ENCODE peak calls at places on chromosomes 1 and 21, in nine cellular contexts. N is thoracic aorta; I is CD4-positive, alpha-beta T cell; H is RWPE1; K is mucosa of descending colon; U is ascending aorta; X is activated B cell treated with CpG ODN at 0.5 μM for 24 hours; O is AG09309; B is lung. P is an unnamed sample.

GRCh38 chr1:8554956-8555534 is 237.1 kb downstream of the SLC45A1 start:
- DNase-seq in K (no peak), B (no peak), O (no peak), N (no peak), X (no peak), H (peak; percentile 20), I (no peak), U (no peak), P (no peak)

GRCh38 chr1:29355375-29355774 is 119.1 kb downstream of the PTPRU start:
- DNase-seq in O (no peak), U (no peak), B (no peak), X (no peak), I (no peak), H (no peak), K (no peak), N (no peak), P (no peak)

GRCh38 chr21:26708223-26708800 is 135.2 kb upstream of the CYYR1 start:
- DNase-seq in X (no peak), U (no peak), K (no peak), O (no peak), H (no peak), I (no peak), N (no peak), B (no peak), P (no peak)

GRCh38 chr1:47477595-47478080 is 39.8 kb downstream of the FOXD2 start:
- DNase-seq in U (no peak), K (peak; percentile 90), O (no peak), I (no peak), N (no peak), B (peak; percentile 71), X (no peak), H (peak; percentile 40), P (no peak)

GRCh38 chr1:62687903-62688686 is at the start of gene DOCK7:
- DNase-seq in X (peak; percentile 55), N (peak; percentile 12), K (peak; percentile 84), B (peak; percentile 77), I (peak; percentile 37), U (no peak), O (no peak), H (peak; percentile 66), P (peak; percentile 83)

GRCh38 chr1:10471411-10472219 is 714 bp downstream of the DFFA start:
- DNase-seq in K (no peak), N (no peak), O (no peak), I (no peak), H (no peak), X (peak; percentile 20), U (no peak), B (no peak), P (no peak)

GRCh38 chr1:206892351-206892984 is 4.8 kb upstream of the IL24 start:
- DNase-seq in O (no peak), U (no peak), B (no peak), X (no peak), H (peak; percentile 71), K (no peak), N (no peak), I (no peak), P (no peak)

GRCh38 chr1:149883598-149884247 is 15.6 kb upstream of the BOLA1 start:
- DNase-seq in B (no peak), N (no peak), K (no peak), O (no peak), H (no peak), I (no peak), X (no peak), U (no peak), P (no peak)

GRCh38 chr1:25549273-25550154 is 6.1 kb downstream of the LDLRAP1 start:
- DNase-seq in I (peak; percentile 68), O (no peak), N (no peak), K (peak; percentile 89), X (peak; percentile 68), H (peak; percentile 86), U (peak; percentile 31), B (peak; percentile 51), P (no peak)

GRCh38 chr1:192724670-192725069 is 84.2 kb upstream of the RGS2 start:
- DNase-seq in H (peak; percentile 22), N (no peak), I (no peak), K (no peak), B (no peak), U (no peak), X (no peak), O (no peak), P (no peak)

GRCh38 chr21:44869860-44870747 is 3.4 kb downstream of the PTTG1IP start:
- DNase-seq in U (peak; percentile 49), K (no peak), I (no peak), H (peak; percentile 80), N (peak; percentile 81), O (peak; percentile 79), B (peak; percentile 66), X (no peak), P (no peak)

GRCh38 chr1:192453360-192454045 is 122.1 kb upstream of the RGS1 start:
- DNase-seq in H (no peak), O (no peak), N (no peak), U (no peak), B (no peak), X (no peak), K (no peak), I (no peak), P (no peak)

GRCh38 chr1:213279410-213279809 is 228.4 kb downstream of the RPS6KC1 start:
- DNase-seq in B (no peak), X (no peak), N (no peak), I (no peak), U (no peak), H (no peak), O (no peak), K (no peak), P (no peak)

GRCh38 chr1:177948336-177948972 is 21.4 kb downstream of the SEC16B start:
- DNase-seq in U (no peak), X (no peak), H (peak; percentile 69), O (peak; percentile 27), N (no peak), B (peak; percentile 54), K (peak; percentile 67), I (no peak), P (peak; percentile 64)

GRCh38 chr1:112957133-112957812 is 1.3 kb upstream of the SLC16A1 start:
- DNase-seq in B (no peak), U (no peak), X (peak; percentile 18), K (peak; percentile 30), N (no peak), H (peak; percentile 89), O (peak; percentile 85), I (peak; percentile 29), P (peak; percentile 7)

GRCh38 chr1:176241385-176242015 is 34.4 kb upstream of the COP1 start:
- DNase-seq in O (peak; percentile 85), U (no peak), B (no peak), I (no peak), N (no peak), H (peak; percentile 55), K (no peak), X (no peak), P (no peak)

GRCh38 chr1:32755098-32755809 is 52.7 kb upstream of the SYNC start:
- DNase-seq in X (no peak), O (no peak), H (peak; percentile 60), U (no peak), N (no peak), K (no peak), I (no peak), B (no peak), P (no peak)

GRCh38 chr1:3658231-3658615 is 5.9 kb downstream of the TP73 start:
- DNase-seq in U (no peak), K (no peak), X (no peak), N (no peak), H (no peak), O (no peak), I (no peak), B (no peak), P (no peak)

GRCh38 chr1:72284084-72284397 is 1.7 kb upstream of the NEGR1 start:
- DNase-seq in U (no peak), K (no peak), H (peak; percentile 2), B (no peak), X (no peak), I (no peak), N (no peak), O (peak; percentile 1), P (peak; percentile 46)

GRCh38 chr1:116871772-116872146 is 38.0 kb upstream of the PTGFRN start:
- DNase-seq in I (no peak), K (no peak), X (no peak), H (no peak), N (no peak), O (no peak), B (no peak), U (no peak), P (no peak)

GRCh38 chr1:109397451-109398342 is at the start of gene SORT1:
- DNase-seq in X (peak; percentile 54), I (peak; percentile 5), H (peak; percentile 65), U (peak; percentile 66), O (no peak), B (peak; percentile 84), N (peak; percentile 65), K (peak; percentile 78), P (peak; percentile 89)
- TF ChIP-seq CTCF in X (no peak), I (no peak), H (no peak), U (peak; percentile 3), O (no peak), B (no peak), N (no peak), K (no peak), P (no peak)

DNA sequence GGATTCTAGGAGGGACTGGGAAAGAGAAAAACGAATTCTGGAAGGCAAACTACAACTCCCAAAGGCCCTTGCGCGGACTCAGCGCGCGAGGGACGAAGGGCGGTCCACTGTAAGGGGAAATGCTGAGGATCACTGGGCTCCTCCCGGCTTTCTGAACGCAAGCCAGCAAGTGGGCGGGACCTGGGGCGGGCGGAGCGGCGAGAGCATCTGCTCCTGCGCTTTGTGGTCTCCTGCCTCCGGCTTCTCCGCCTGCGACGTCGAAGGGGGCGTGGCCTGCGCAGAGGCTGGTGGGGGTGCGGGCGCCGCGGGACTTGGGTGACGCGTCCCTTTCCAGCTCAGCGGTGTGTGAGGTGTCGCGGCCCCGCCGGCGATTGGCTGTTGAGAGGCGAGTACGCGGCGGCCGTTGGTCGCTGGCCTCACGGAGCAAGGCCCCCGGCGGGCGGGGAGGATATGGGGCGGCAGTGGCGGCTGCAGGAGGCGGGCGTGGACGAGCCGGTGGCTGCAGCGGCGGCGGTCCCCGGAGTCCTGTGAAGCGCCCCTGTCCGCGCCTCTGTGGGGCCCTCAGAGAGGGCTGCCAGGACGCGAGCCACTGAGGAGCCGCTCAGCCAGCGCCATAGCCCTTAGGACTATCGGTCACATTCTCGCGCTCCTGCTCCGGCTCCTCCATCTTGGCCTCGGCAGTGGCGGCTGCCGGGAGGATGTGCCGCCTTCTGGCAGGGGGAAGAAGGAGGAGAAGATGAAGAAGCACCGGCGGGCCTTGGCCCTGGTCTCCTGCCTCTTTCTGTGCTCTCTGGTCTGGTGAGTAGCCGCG is at the start of gene SUCO:
- DNase-seq in I (peak; percentile 100), N (peak; percentile 98), H (peak; percentile 99), X (peak; percentile 99), O (peak; percentile 97), B (peak; percentile 100), U (peak; percentile 100), K (peak; percentile 99), P (peak; percentile 96)
- TF ChIP-seq CTCF in I (peak; percentile 37), N (no peak), H (no peak), X (no peak), O (no peak), B (no peak), U (no peak), K (no peak), P (peak; percentile 22)

GRCh38 chr1:89953072-89953626 is 41.8 kb upstream of the ZNF326 start:
- DNase-seq in K (peak; percentile 79), U (no peak), N (no peak), H (peak; percentile 90), I (peak; percentile 3), X (no peak), O (peak; percentile 77), B (no peak), P (no peak)
- TF ChIP-seq CTCF in K (no peak), U (no peak), N (no peak), H (no peak), I (peak; percentile 41), X (no peak), O (no peak), B (no peak), P (peak; percentile 15)

GRCh38 chr21:43318368-43318767 is 108.6 kb downstream of the SIK1 start:
- DNase-seq in O (no peak), H (no peak), U (no peak), B (no peak), X (no peak), N (no peak), I (no peak), K (no peak), P (no peak)
- TF ChIP-seq CTCF in O (no peak), H (no peak), U (no peak), B (no peak), X (no peak), N (no peak), I (no peak), K (no peak), P (no peak)

P was measured in neural crest cell.